ENCODE peak calls at places on chromosomes 7 and 10, in four cellular contexts. W is activated CD4-positive, alpha-beta T cell treated with anti-CD3 and anti-CD28 coated beads for 36 hours; L is naive thymus-derived CD4-positive, alpha-beta T cell; P is right cardiac atrium. R is an unnamed sample.

GRCh38 chr10:114662651-114663217 is 4.7 kb upstream of the ABLIM1 start:
- ATAC-seq in P (no peak), W (no peak), L (no peak), R (no peak)

GRCh38 chr7:157829491-157829890 is 492.7 kb downstream of the DNAJB6 start:
- ATAC-seq in P (peak; percentile 11), W (no peak), L (no peak), R (no peak)

GRCh38 chr7:105376901-105377533 is 11.7 kb downstream of the SRPK2 start:
- ATAC-seq in L (no peak), P (no peak), W (no peak), R (no peak)

GRCh38 chr10:3048114-3049019 is 19.0 kb upstream of the PFKP start:
- ATAC-seq in L (no peak), W (no peak), P (peak; percentile 26), R (peak; percentile 53)

GRCh38 chr10:13701157-13701919 is 114.6 kb downstream of the PRPF18 start:
- ATAC-seq in P (no peak), W (no peak), L (no peak), R (no peak)

GRCh38 chr10:71740069-71740468 is 20.5 kb upstream of the C10orf105 start:
- ATAC-seq in P (peak; percentile 49), W (no peak), L (no peak), R (no peak)

GRCh38 chr7:29284586-29285450 is 90.2 kb downstream of the CHN2 start:
- ATAC-seq in L (no peak), P (no peak), W (no peak), R (no peak)

GRCh38 chr7:135853499-135853898 is 104.9 kb upstream of the FAM180A start:
- ATAC-seq in P (no peak), W (no peak), L (no peak), R (no peak)

GRCh38 chr7:42907316-42907715 is 4.6 kb downstream of the C7orf25 start:
- ATAC-seq in P (no peak), L (no peak), W (no peak), R (no peak)

GRCh38 chr10:61795551-61795950 is 105.9 kb upstream of the ARID5B start:
- ATAC-seq in P (no peak), W (no peak), L (no peak), R (peak; percentile 16)

GRCh38 chr10:120813085-120813484 is 38.1 kb upstream of the WDR11 start:
- ATAC-seq in W (no peak), L (no peak), P (no peak), R (no peak)

GRCh38 chr7:22628112-22628511 is 98.9 kb upstream of the IL6 start:
- ATAC-seq in P (no peak), W (no peak), L (no peak), R (no peak)

GRCh38 chr7:111101856-111102646 is 11.1 kb downstream of the LRRN3 start:
- ATAC-seq in W (peak; percentile 23), P (no peak), L (no peak), R (no peak)

GRCh38 chr10:113820507-113820906 is 33.4 kb downstream of the DCLRE1A start:
- ATAC-seq in P (no peak), L (no peak), W (no peak), R (no peak)

GRCh38 chr7:39073432-39073831 is 95.7 kb downstream of the POU6F2 start:
- ATAC-seq in W (no peak), L (no peak), P (peak; percentile 76), R (no peak)

GRCh38 chr10:96718304-96718990 is 1.9 kb downstream of the PIK3AP1 start:
- ATAC-seq in W (no peak), P (no peak), L (no peak), R (no peak)

GRCh38 chr7:56063500-56063881 is 595 bp upstream of the SUMF2 start:
- ATAC-seq in W (no peak), L (no peak), P (no peak), R (no peak)

GRCh38 chr10:58212622-58213021 is 55.1 kb downstream of the IPMK start:
- ATAC-seq in L (no peak), W (peak; percentile 57), P (no peak), R (no peak)

GRCh38 chr7:130987092-130987491 is 253.1 kb upstream of the KLF14 start:
- ATAC-seq in P (no peak), L (no peak), W (no peak), R (no peak)

GRCh38 chr7:45710271-45711160 is 136.3 kb downstream of the ADCY1 start:
- ATAC-seq in L (no peak), P (no peak), W (no peak), R (no peak)

GRCh38 chr10:98323221-98324164 is 55.5 kb upstream of the LOXL4 start:
- ATAC-seq in P (peak; percentile 88), L (peak; percentile 95), W (peak; percentile 42), R (no peak)

GRCh38 chr10:93861825-93862224 is 32.0 kb upstream of the SLC35G1 start:
- ATAC-seq in L (no peak), P (no peak), W (no peak), R (no peak)